ENCODE peak calls at places on chromosomes 16 and 17, in eight cellular contexts. One of them, this sample, is unnamed.

GRCh38 chr16:54291107-54291980 is 4.8 kb upstream of the IRX3 start:
- DNase-seq in SK-N-MC: no peak
- DNase-seq in A172: no peak
- DNase-seq in DMS79 treated with DMSO at 0.1 percent for 48 hours: no peak
- DNase-seq in kidney glomerular epithelial cell: no peak
- DNase-seq in hippocampal formation: no peak
- DNase-seq in T-helper 17 cell: no peak
- DNase-seq in AG08395: no peak
- DNase-seq in this sample: no peak

GRCh38 chr17:77819497-77819896 is 139.0 kb upstream of the TNRC6C start:
- DNase-seq in kidney glomerular epithelial cell: no peak
- DNase-seq in SK-N-MC: no peak
- DNase-seq in AG08395: no peak
- DNase-seq in T-helper 17 cell: no peak
- DNase-seq in DMS79 treated with DMSO at 0.1 percent for 48 hours: peak
- DNase-seq in hippocampal formation: no peak
- DNase-seq in A172: no peak
- DNase-seq in this sample: no peak

GRCh38 chr17:49748223-49748622 is 15.7 kb downstream of the FAM117A start:
- DNase-seq in hippocampal formation: no peak
- DNase-seq in T-helper 17 cell: peak
- DNase-seq in DMS79 treated with DMSO at 0.1 percent for 48 hours: no peak
- DNase-seq in kidney glomerular epithelial cell: no peak
- DNase-seq in A172: no peak
- DNase-seq in AG08395: no peak
- DNase-seq in SK-N-MC: no peak
- DNase-seq in this sample: peak

GRCh38 chr16:26772503-26772902 is 294.2 kb upstream of the C16orf82 start:
- DNase-seq in hippocampal formation: no peak
- DNase-seq in DMS79 treated with DMSO at 0.1 percent for 48 hours: no peak
- DNase-seq in SK-N-MC: no peak
- DNase-seq in A172: no peak
- DNase-seq in kidney glomerular epithelial cell: no peak
- DNase-seq in AG08395: no peak
- DNase-seq in T-helper 17 cell: no peak
- DNase-seq in this sample: no peak

GRCh38 chr16:11780988-11781680 is 15.9 kb downstream of the ZC3H7A start:
- DNase-seq in SK-N-MC: no peak
- DNase-seq in DMS79 treated with DMSO at 0.1 percent for 48 hours: peak
- DNase-seq in hippocampal formation: no peak
- DNase-seq in T-helper 17 cell: no peak
- DNase-seq in kidney glomerular epithelial cell: no peak
- DNase-seq in AG08395: no peak
- DNase-seq in A172: no peak
- DNase-seq in this sample: no peak

GRCh38 chr16:68737730-68738590 is 868 bp downstream of the CDH1 start:
- DNase-seq in DMS79 treated with DMSO at 0.1 percent for 48 hours: peak
- DNase-seq in AG08395: no peak
- DNase-seq in T-helper 17 cell: no peak
- DNase-seq in A172: no peak
- DNase-seq in hippocampal formation: no peak
- DNase-seq in SK-N-MC: no peak
- DNase-seq in kidney glomerular epithelial cell: no peak
- DNase-seq in this sample: no peak

GRCh38 chr16:56357765-56358322 is 67.5 kb downstream of the AMFR start:
- DNase-seq in A172: no peak
- DNase-seq in DMS79 treated with DMSO at 0.1 percent for 48 hours: no peak
- DNase-seq in kidney glomerular epithelial cell: no peak
- DNase-seq in hippocampal formation: no peak
- DNase-seq in SK-N-MC: no peak
- DNase-seq in AG08395: no peak
- DNase-seq in T-helper 17 cell: no peak
- DNase-seq in this sample: no peak

GRCh38 chr17:5419959-5420653 is at the start of gene RPAIN:
- DNase-seq in A172: no peak
- DNase-seq in T-helper 17 cell: peak
- DNase-seq in AG08395: peak
- DNase-seq in kidney glomerular epithelial cell: peak
- DNase-seq in DMS79 treated with DMSO at 0.1 percent for 48 hours: peak
- DNase-seq in SK-N-MC: no peak
- DNase-seq in hippocampal formation: peak
- DNase-seq in this sample: no peak

GRCh38 chr16:14069818-14070217 is 1.3 kb upstream of the MRTFB start:
- DNase-seq in kidney glomerular epithelial cell: no peak
- DNase-seq in A172: no peak
- DNase-seq in hippocampal formation: no peak
- DNase-seq in AG08395: no peak
- DNase-seq in DMS79 treated with DMSO at 0.1 percent for 48 hours: no peak
- DNase-seq in T-helper 17 cell: no peak
- DNase-seq in SK-N-MC: no peak
- DNase-seq in this sample: no peak

GRCh38 chr16:79437764-79438728 is 162.5 kb downstream of the MAF start:
- DNase-seq in A172: no peak
- DNase-seq in kidney glomerular epithelial cell: peak
- DNase-seq in AG08395: no peak
- DNase-seq in T-helper 17 cell: no peak
- DNase-seq in SK-N-MC: no peak
- DNase-seq in hippocampal formation: peak
- DNase-seq in DMS79 treated with DMSO at 0.1 percent for 48 hours: no peak
- DNase-seq in this sample: no peak

GRCh38 chr16:6684076-6684673 is 648.5 kb upstream of the RBFOX1 start:
- DNase-seq in DMS79 treated with DMSO at 0.1 percent for 48 hours: peak
- DNase-seq in T-helper 17 cell: no peak
- DNase-seq in hippocampal formation: peak
- DNase-seq in AG08395: no peak
- DNase-seq in kidney glomerular epithelial cell: peak
- DNase-seq in SK-N-MC: peak
- DNase-seq in A172: peak
- DNase-seq in this sample: no peak

GRCh38 chr17:5000237-5000639 is 2.5 kb downstream of the KIF1C start:
- DNase-seq in kidney glomerular epithelial cell: no peak
- DNase-seq in DMS79 treated with DMSO at 0.1 percent for 48 hours: no peak
- DNase-seq in SK-N-MC: no peak
- DNase-seq in AG08395: peak
- DNase-seq in hippocampal formation: no peak
- DNase-seq in T-helper 17 cell: no peak
- DNase-seq in A172: no peak
- DNase-seq in this sample: no peak

GRCh38 chr17:49390548-49391324 is 23.9 kb downstream of the PHB1 start:
- DNase-seq in T-helper 17 cell: no peak
- DNase-seq in hippocampal formation: peak
- DNase-seq in SK-N-MC: no peak
- DNase-seq in A172: peak
- DNase-seq in AG08395: no peak
- DNase-seq in DMS79 treated with DMSO at 0.1 percent for 48 hours: no peak
- DNase-seq in kidney glomerular epithelial cell: no peak
- DNase-seq in this sample: no peak